ENCODE peak calls at places on chromosomes 5 and 9, in seven cellular contexts. O, R, T, V, F, J and Z are unnamed samples.

GRCh38 chr5:42951169-42951846 is 88.8 kb downstream of the ANXA2R start:
- DNase-seq in F (peak), O (peak), R (peak), V (no peak), J (peak), T (no peak), Z (peak)

GRCh38 chr9:75229605-75230332 is 141.5 kb downstream of the OSTF1 start:
- DNase-seq in V (peak), F (no peak), J (no peak), R (peak), O (peak), T (no peak), Z (peak)

GRCh38 chr9:83451308-83451707 is 86.9 kb downstream of the FRMD3 start:
- DNase-seq in T (no peak), J (no peak), R (no peak), V (no peak), O (no peak), F (no peak), Z (no peak)

GRCh38 chr9:105633373-105633772 is 28.9 kb upstream of the TAL2 start:
- DNase-seq in F (no peak), O (no peak), V (no peak), R (no peak), T (no peak), J (no peak), Z (no peak)

GRCh38 chr5:140322751-140323731 is 20.1 kb upstream of the PFDN1 start:
- DNase-seq in V (peak), F (no peak), R (peak), T (no peak), J (no peak), O (no peak), Z (peak)

GRCh38 chr5:15926586-15926985 is 253.0 kb downstream of the MARCHF11 start:
- DNase-seq in J (no peak), V (no peak), T (no peak), R (no peak), O (no peak), F (no peak), Z (no peak)

GRCh38 chr5:138686668-138687067 is 66.6 kb upstream of the CTNNA1 start:
- DNase-seq in R (no peak), J (no peak), F (no peak), V (no peak), O (no peak), T (no peak), Z (no peak)

GRCh38 chr5:179595916-179596315 is 27.6 kb downstream of the HNRNPH1 start:
- DNase-seq in T (no peak), O (no peak), F (no peak), V (no peak), R (no peak), J (no peak), Z (no peak)

GRCh38 chr5:74433255-74434123 is 207.0 kb downstream of the ENC1 start:
- DNase-seq in O (no peak), V (no peak), T (no peak), R (peak), J (peak), F (peak), Z (no peak)

GRCh38 chr9:88826651-88827245 is 164.5 kb upstream of the S1PR3 start:
- DNase-seq in J (no peak), T (no peak), V (no peak), F (peak), O (no peak), R (no peak), Z (no peak)

GRCh38 chr9:137502008-137502913 is 43.1 kb upstream of the NSMF start:
- DNase-seq in V (no peak), R (no peak), T (no peak), O (no peak), J (no peak), F (no peak), Z (no peak)

GRCh38 chr5:139391570-139392323 is 2.0 kb upstream of the MZB1 start:
- DNase-seq in T (no peak), O (peak), F (no peak), R (peak), V (no peak), J (no peak), Z (no peak)

GRCh38 chr5:96115467-96115812 is 153.8 kb upstream of the ELL2 start:
- DNase-seq in F (no peak), V (no peak), R (no peak), J (no peak), T (no peak), O (no peak), Z (no peak)

GRCh38 chr9:87898151-87898550 is 15.5 kb downstream of the SPATA31E1 start:
- DNase-seq in R (no peak), V (no peak), O (no peak), T (no peak), F (no peak), J (no peak), Z (no peak)

GRCh38 chr5:53790026-53790425 is 229.6 kb downstream of the NDUFS4 start:
- DNase-seq in F (no peak), R (no peak), T (no peak), V (no peak), O (no peak), J (no peak), Z (no peak)

GRCh38 chr5:38189031-38189632 is 69.2 kb upstream of the EGFLAM start:
- DNase-seq in R (peak), O (no peak), T (no peak), V (no peak), F (no peak), J (no peak), Z (no peak)

GRCh38 chr5:145484195-145484594 is 350.9 kb downstream of the PRELID2 start:
- DNase-seq in O (no peak), V (no peak), T (no peak), R (no peak), F (no peak), J (no peak), Z (no peak)

DNA sequence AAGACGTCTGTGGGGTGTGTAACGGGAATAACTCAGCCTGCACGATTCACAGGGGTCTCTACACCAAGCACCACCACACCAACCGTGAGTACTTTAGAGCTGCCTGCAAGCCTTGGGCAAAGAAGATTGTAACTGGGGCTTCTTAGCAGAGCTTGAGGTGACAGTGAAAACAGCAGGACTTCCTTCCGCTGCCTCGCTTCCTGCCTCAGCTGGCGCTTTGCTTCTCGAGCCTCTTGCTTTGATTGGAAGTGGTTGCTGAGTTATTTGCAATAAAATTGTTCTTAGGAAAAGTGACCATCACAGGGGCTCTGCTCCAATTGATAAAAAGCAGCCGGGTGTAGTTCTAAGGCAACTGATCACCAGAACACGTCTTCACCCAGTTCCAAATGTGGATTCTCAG is 99.1 kb downstream of the ADAMTS16 start:
- DNase-seq in O (no peak), J (no peak), F (no peak), R (no peak), V (no peak), T (no peak), Z (no peak)
- TF ChIP-seq CTCF in O (no peak), J (no peak), F (no peak), R (no peak), V (no peak), T (no peak), Z (no peak)

DNA sequence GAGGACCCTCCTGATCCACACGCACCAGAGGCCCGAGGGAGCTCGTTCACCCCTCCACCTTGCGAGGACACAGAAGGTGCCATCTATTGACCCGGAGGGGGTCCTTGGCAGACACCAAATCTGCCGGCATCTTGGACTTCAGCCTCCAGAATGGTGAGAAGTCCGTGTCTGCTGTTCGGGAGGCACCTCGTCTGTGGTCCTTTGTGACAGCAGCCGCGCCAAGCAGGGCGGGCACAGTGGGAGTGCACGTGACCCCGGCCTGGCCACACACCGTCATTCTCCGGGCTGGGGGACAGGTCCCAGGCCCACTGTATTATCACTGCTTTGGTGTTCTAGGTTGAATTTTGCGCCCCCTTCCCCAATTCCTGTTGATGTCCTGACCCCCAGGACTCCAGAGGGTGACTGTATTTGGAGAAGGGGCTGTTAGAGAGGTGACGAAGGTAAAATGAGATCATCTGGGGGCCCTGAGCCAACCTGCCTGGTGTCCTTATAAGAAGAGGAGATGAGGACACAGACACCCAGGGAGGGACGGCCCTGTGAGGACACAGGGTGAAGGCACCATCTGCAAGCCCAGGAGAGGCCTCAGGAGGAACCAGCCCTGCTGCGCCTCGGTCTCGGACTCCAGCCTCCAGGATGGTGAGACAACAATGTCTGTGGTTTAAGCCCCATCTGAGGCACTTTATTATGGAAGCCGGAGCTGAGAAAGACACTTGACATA is 15.6 kb downstream of the LPCAT1 start:
- DNase-seq in R (no peak), O (peak), V (peak), F (no peak), J (no peak), T (no peak), Z (no peak)
- TF ChIP-seq POLR2AphosphoS5 in R (no peak), O (no peak), V (no peak), F (no peak), J (peak), T (no peak), Z (no peak)

GRCh38 chr9:111720170-111720569 is 58.8 kb downstream of the GNG10 start:
- DNase-seq in F (no peak), J (no peak), T (no peak), R (no peak), O (no peak), V (no peak), Z (no peak)
- TF ChIP-seq CTCF in F (no peak), J (no peak), T (no peak), R (no peak), O (no peak), V (no peak), Z (no peak)

GRCh38 chr5:157496847-157497246 is 36.8 kb downstream of the NIPAL4 start:
- DNase-seq in J (no peak), T (no peak), V (peak), R (no peak), O (no peak), F (no peak), Z (no peak)
- TF ChIP-seq POLR2AphosphoS5 in J (no peak), T (no peak), V (no peak), R (no peak), O (no peak), F (no peak), Z (no peak)

GRCh38 chr9:86354048-86354881 is at the start of gene TUT7:
- DNase-seq in R (peak), T (peak), J (peak), O (peak), V (peak), F (peak), Z (peak)
- TF ChIP-seq CTCF in R (no peak), T (no peak), J (no peak), O (no peak), V (no peak), F (no peak), Z (no peak)

GRCh38 chr5:112200132-112200531 is 218.9 kb downstream of the EPB41L4A start:
- DNase-seq in J (no peak), V (no peak), F (no peak), O (no peak), R (no peak), T (no peak), Z (no peak)
- TF ChIP-seq POLR2AphosphoS5 in J (no peak), V (no peak), F (no peak), O (no peak), R (no peak), T (no peak), Z (no peak)

GRCh38 chr5:175344331-175345200 is 99.4 kb downstream of the DRD1 start:
- DNase-seq in J (no peak), T (no peak), O (no peak), R (no peak), V (no peak), F (no peak), Z (no peak)
- TF ChIP-seq CTCF in J (no peak), T (no peak), O (no peak), R (no peak), V (no peak), F (no peak), Z (no peak)

GRCh38 chr5:65924366-65925093 is 1.8 kb upstream of the ERBIN start:
- DNase-seq in F (no peak), R (peak), V (no peak), O (no peak), T (no peak), J (no peak), Z (no peak)
- TF ChIP-seq POLR2AphosphoS5 in F (no peak), R (no peak), V (no peak), O (no peak), T (peak), J (no peak), Z (no peak)